ENCODE peak calls at places on chromosomes 6 and 20, in nine cellular contexts. K is suprapubic skin, V is sigmoid colon, Y is GM23338, F is K562, N is HepG2, G is endothelial cell of umbilical vein, U is breast epithelium, X is upper lobe of left lung. Z is an unnamed sample.

GRCh38 chr20:9015984-9016324 is 52.9 kb upstream of the PLCB4 start:
- DNase-seq in K (no peak), V (no peak), Y (peak), F (no peak), N (no peak), G (no peak), U (no peak), X (no peak), Z (no peak)

GRCh38 chr6:20946037-20946436 is 411.8 kb downstream of the CDKAL1 start:
- DNase-seq in K (no peak), V (no peak), Y (peak), F (no peak), N (peak), G (no peak), U (no peak), X (no peak), Z (no peak)

GRCh38 chr6:43673444-43674063 is 14.0 kb downstream of the MRPS18A start:
- DNase-seq in K (no peak), V (no peak), Y (no peak), F (no peak), N (no peak), G (no peak), U (no peak), X (no peak), Z (no peak)

GRCh38 chr6:133235219-133235618 is 5.9 kb upstream of the EYA4 start:
- DNase-seq in K (no peak), V (no peak), Y (no peak), F (no peak), N (no peak), G (no peak), U (no peak), X (no peak), Z (no peak)

GRCh38 chr6:144993870-144994269 is 708.7 kb downstream of the UTRN start:
- DNase-seq in K (no peak), V (no peak), Y (no peak), F (no peak), N (no peak), G (peak), U (no peak), X (no peak), Z (no peak)

GRCh38 chr6:69665437-69665836 is 131.4 kb downstream of the LMBRD1 start:
- DNase-seq in K (no peak), V (no peak), Y (no peak), F (no peak), N (no peak), G (no peak), U (no peak), X (no peak), Z (no peak)

GRCh38 chr20:40770564-40771307 is 81.7 kb upstream of the MAFB start:
- DNase-seq in K (no peak), V (peak), Y (no peak), F (no peak), N (no peak), G (no peak), U (no peak), X (peak), Z (no peak)

GRCh38 chr6:63565727-63566625 is 6.3 kb upstream of the LOC128125822 start:
- DNase-seq in K (no peak), V (no peak), Y (peak), F (no peak), N (no peak), G (no peak), U (no peak), X (no peak), Z (no peak)

GRCh38 chr6:80250391-80250997 is 144.0 kb downstream of the BCKDHB start:
- DNase-seq in K (no peak), V (no peak), Y (no peak), F (peak), N (no peak), G (no peak), U (no peak), X (no peak), Z (no peak)

GRCh38 chr6:15158821-15159619 is 86.8 kb upstream of the JARID2 start:
- DNase-seq in K (no peak), V (peak), Y (no peak), F (no peak), N (no peak), G (no peak), U (no peak), X (no peak), Z (no peak)

GRCh38 chr6:142416179-142416578 is 114.4 kb downstream of the ADGRG6 start:
- DNase-seq in K (no peak), V (no peak), Y (peak), F (no peak), N (no peak), G (peak), U (no peak), X (no peak), Z (no peak)

GRCh38 chr6:15510121-15510520 is 152.7 kb downstream of the DTNBP1 start:
- DNase-seq in K (no peak), V (no peak), Y (no peak), F (no peak), N (no peak), G (no peak), U (no peak), X (no peak), Z (no peak)

GRCh38 chr6:147711511-147711910 is 203.0 kb downstream of the SAMD5 start:
- DNase-seq in K (no peak), V (no peak), Y (no peak), F (no peak), N (no peak), G (no peak), U (no peak), X (no peak), Z (no peak)

GRCh38 chr6:105733556-105734162 is 330.8 kb upstream of the PREP start:
- DNase-seq in K (no peak), V (no peak), Y (peak), F (peak), N (peak), G (peak), U (no peak), X (no peak), Z (no peak)
- TF ChIP-seq POLR2AphosphoS5 in K (no peak), V (no peak), Y (no peak), F (no peak), N (no peak), G (no peak), U (no peak), X (no peak), Z (no peak)

GRCh38 chr20:31587545-31588389 is 17.3 kb upstream of the ID1 start:
- DNase-seq in K (no peak), V (no peak), Y (peak), F (peak), N (no peak), G (peak), U (no peak), X (peak), Z (peak)
- TF ChIP-seq POLR2AphosphoS5 in K (no peak), V (peak), Y (no peak), F (no peak), N (no peak), G (no peak), U (no peak), X (peak), Z (no peak)

DNA sequence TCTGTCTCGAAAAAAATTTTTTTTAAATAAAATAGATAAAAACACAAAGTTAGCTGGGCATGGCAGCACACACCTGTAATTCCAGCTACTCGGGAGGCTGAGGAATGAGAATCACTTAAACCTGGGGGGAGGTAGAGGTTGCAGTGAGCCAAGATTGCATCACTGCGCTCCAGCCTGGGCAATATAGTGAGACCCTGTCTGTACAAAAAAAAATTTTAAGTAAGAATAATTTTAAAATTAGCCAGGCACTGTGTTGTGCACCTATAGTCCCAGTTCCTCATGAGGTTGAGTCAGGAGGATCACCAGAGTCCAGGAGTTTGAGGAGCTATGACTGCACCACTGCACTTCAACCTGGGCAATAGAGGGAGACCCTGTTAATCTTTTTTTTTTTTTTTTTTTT is 149.2 kb upstream of the SHLD1 start:
- DNase-seq in K (no peak), V (no peak), Y (no peak), F (no peak), N (no peak), G (no peak), U (no peak), X (no peak), Z (no peak)
- TF ChIP-seq POLR2AphosphoS5 in K (no peak), V (no peak), Y (no peak), F (no peak), N (no peak), G (no peak), U (no peak), X (no peak), Z (no peak)

DNA sequence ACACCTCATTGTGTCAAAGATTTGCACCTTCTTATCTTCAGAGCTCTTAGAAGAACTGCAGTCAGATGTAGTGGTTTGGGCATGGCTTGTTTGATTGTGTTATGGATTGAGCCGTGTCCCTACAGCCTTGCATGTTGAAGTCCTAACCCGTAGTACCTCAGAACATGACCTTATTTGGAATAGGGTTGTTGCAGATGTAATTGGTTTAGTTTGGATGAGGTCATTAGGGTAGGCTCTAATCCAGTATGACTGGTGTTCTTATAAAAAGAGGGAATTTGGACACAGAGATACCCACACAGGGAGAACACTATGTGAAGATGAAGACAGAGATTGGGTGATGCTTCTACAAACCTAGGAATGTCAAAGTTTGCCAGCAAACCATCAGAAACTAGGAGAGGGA is 35.4 kb upstream of the PHACTR2 start:
- DNase-seq in K (no peak), V (no peak), Y (no peak), F (no peak), N (no peak), G (no peak), U (no peak), X (no peak), Z (no peak)
- TF ChIP-seq POLR2AphosphoS5 in K (no peak), V (no peak), Y (no peak), F (no peak), N (no peak), G (no peak), U (no peak), X (no peak), Z (no peak)

DNA sequence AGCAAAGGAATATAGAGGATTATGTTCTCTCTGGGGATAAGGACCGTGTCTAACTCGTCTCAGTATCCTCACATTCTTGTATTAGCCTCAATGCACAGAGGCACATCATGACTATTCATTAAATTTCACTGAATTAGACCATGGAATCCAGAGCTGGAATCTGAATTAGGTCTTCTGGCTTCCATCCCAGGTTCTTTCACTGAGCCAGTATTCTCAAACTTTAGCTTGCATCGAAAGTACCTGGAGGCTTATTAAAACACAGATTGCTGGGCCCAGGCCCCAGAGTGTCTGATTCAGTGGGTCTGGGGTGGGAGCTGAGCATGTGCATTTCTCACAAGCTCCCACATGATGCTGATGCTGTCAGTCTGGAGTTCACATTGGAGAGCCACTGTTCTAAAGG is 142.0 kb downstream of the UST start:
- DNase-seq in K (no peak), V (no peak), Y (no peak), F (no peak), N (no peak), G (no peak), U (no peak), X (no peak), Z (no peak)
- TF ChIP-seq POLR2AphosphoS5 in K (no peak), V (no peak), Y (no peak), F (no peak), N (no peak), G (no peak), U (no peak), X (no peak), Z (no peak)

GRCh38 chr6:170271771-170272314 is 19.0 kb downstream of the DLL1 start:
- DNase-seq in K (no peak), V (no peak), Y (no peak), F (no peak), N (no peak), G (no peak), U (no peak), X (no peak), Z (no peak)
- TF ChIP-seq POLR2AphosphoS5 in K (no peak), V (no peak), Y (no peak), F (no peak), N (no peak), G (no peak), U (no peak), X (no peak), Z (no peak)

GRCh38 chr6:32194825-32195651 is 2.6 kb upstream of the GPSM3 start:
- DNase-seq in K (no peak), V (no peak), Y (peak), F (no peak), N (no peak), G (peak), U (no peak), X (no peak), Z (no peak)

GRCh38 chr6:32194388-32194787 is 1.9 kb upstream of the GPSM3 start:
- DNase-seq in K (no peak), V (no peak), Y (no peak), F (no peak), N (no peak), G (no peak), U (no peak), X (no peak), Z (no peak)

GRCh38 chr6:32195652-32195901 is 3.1 kb upstream of the GPSM3 start:
- DNase-seq in K (peak), V (peak), Y (peak), F (peak), N (peak), G (peak), U (peak), X (peak), Z (peak)

GRCh38 chr6:32196682-32197616 is 4.5 kb upstream of the GPSM3 start:
- DNase-seq in K (no peak), V (peak), Y (peak), F (peak), N (no peak), G (peak), U (no peak), X (no peak), Z (no peak)

GRCh38 chr6:32195902-32196681 is 3.6 kb upstream of the GPSM3 start:
- DNase-seq in K (peak), V (peak), Y (peak), F (peak), N (peak), G (peak), U (peak), X (peak), Z (peak)
- TF ChIP-seq POLR2AphosphoS5 in K (peak), V (peak), Y (peak), F (peak), N (peak), G (peak), U (peak), X (peak), Z (peak)

GRCh38 chr6:116665464-116665863 is 3.1 kb downstream of the ZUP1 start:
- DNase-seq in K (no peak), V (no peak), Y (no peak), F (no peak), N (no peak), G (no peak), U (no peak), X (no peak), Z (no peak)
- TF ChIP-seq POLR2AphosphoS5 in K (no peak), V (no peak), Y (no peak), F (no peak), N (no peak), G (no peak), U (no peak), X (no peak), Z (no peak)

GRCh38 chr6:124962617-124963415 is 579 bp downstream of the RNF217 start:
- DNase-seq in K (no peak), V (peak), Y (peak), F (peak), N (no peak), G (peak), U (no peak), X (peak), Z (peak)

GRCh38 chr6:124961468-124961783 is 811 bp upstream of the RNF217 start:
- DNase-seq in K (no peak), V (no peak), Y (no peak), F (no peak), N (no peak), G (no peak), U (no peak), X (no peak), Z (no peak)

GRCh38 chr6:124963416-124964083 is 1.3 kb downstream of the RNF217 start:
- DNase-seq in K (no peak), V (no peak), Y (peak), F (no peak), N (no peak), G (peak), U (no peak), X (peak), Z (no peak)

GRCh38 chr6:124960757-124961467 is 1.3 kb upstream of the RNF217 start:
- DNase-seq in K (no peak), V (no peak), Y (no peak), F (no peak), N (no peak), G (peak), U (no peak), X (no peak), Z (no peak)

DNA sequence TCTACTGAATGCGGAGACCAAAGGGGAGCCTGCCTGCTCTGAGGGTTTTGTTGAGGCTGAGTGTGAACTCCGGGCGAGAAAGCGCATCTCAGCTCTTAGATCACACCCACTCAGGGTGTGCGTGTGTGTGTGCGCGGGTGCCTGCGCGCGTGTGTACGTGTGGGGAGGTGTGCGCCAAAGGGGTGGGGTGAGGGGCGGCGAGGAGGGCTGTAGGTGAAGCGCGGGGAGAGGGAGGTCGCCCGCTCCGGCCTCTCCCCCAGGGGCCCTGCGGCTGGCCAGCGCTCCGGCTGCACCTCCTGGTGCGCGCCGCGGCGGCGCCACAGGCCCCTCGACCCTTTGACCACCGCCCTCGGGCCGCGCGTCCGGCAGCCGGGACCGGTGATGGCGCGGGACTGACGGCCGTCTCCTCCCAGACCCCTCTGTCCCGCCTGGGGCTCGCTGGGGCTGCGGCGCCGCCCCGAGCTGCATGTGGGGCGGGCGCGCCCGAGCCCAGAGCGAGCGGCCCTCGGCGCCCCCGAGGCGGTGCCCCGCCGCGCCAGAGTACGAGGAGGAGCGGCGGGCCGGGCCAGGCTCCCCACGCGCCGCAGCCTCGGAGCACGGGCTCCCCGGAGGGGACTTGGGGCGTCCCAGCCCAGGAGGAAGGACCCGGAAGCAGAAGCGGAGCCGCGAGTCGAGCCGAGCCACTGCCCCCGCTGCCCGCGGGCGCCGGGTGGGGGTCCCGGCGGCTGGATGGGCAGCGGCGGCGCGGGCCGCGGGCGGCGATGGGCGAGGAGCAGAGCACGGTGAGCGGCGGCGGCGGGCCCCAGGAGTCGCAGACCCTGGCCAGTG is at the start of gene RNF217:
- DNase-seq in K (peak), V (peak), Y (peak), F (peak), N (no peak), G (peak), U (no peak), X (peak), Z (peak)
- TF ChIP-seq POLR2AphosphoS5 in K (peak), V (peak), Y (no peak), F (peak), N (no peak), G (peak), U (peak), X (peak), Z (peak)

Z was measured in stomach.